ENCODE peak calls at places on chromosomes 6 and 20, in nine cellular contexts. T is small intestine, N is tibial artery, Z is breast epithelium, A is fibroblast of villous mesenchyme, B is A673, Q is GM23248, S is sigmoid colon, O is upper lobe of right lung. M is an unnamed sample.

GRCh38 chr6:85494551-85495337 is 44.9 kb downstream of the NT5E start:
- DNase-seq in T (no peak), N (no peak), Z (no peak), A (peak; percentile 73), B (no peak), O (no peak), S (no peak), Q (peak; percentile 67), M (peak; percentile 57)

GRCh38 chr20:5212897-5213296 is 86.1 kb downstream of the CDS2 start:
- DNase-seq in B (no peak), O (no peak), T (no peak), Q (no peak), N (no peak), S (no peak), Z (no peak), A (no peak), M (no peak)

GRCh38 chr6:30743099-30744053 is 889 bp upstream of the FLOT1 start:
- DNase-seq in B (peak; percentile 63), T (peak; percentile 63), O (peak; percentile 73), Z (peak; percentile 44), N (peak; percentile 37), Q (peak; percentile 58), A (peak; percentile 43), S (peak; percentile 79), M (peak; percentile 47)

GRCh38 chr6:45148711-45149341 is 179.3 kb upstream of the RUNX2 start:
- DNase-seq in B (no peak), T (no peak), Z (no peak), S (no peak), Q (peak; percentile 75), O (no peak), N (no peak), A (peak; percentile 63), M (peak; percentile 86)

GRCh38 chr20:51985013-51985415 is 182.7 kb upstream of the SALL4 start:
- DNase-seq in Z (no peak), Q (peak; percentile 93), S (no peak), N (no peak), A (peak; percentile 96), B (peak; percentile 96), T (peak; percentile 8), O (no peak), M (peak; percentile 97)

GRCh38 chr20:37408930-37409210 is 62.9 kb downstream of the SRC start:
- DNase-seq in T (no peak), S (no peak), Z (no peak), A (no peak), N (no peak), B (no peak), O (no peak), Q (peak; percentile 26), M (no peak)

GRCh38 chr20:25579081-25579770 is 6.1 kb downstream of the NINL start:
- DNase-seq in T (no peak), O (no peak), Z (no peak), S (no peak), B (no peak), N (no peak), Q (no peak), A (no peak), M (peak; percentile 96)

GRCh38 chr6:146027586-146028249 is 1.1 kb upstream of the GRM1 start:
- DNase-seq in S (no peak), B (no peak), O (no peak), Z (no peak), A (no peak), T (no peak), N (no peak), Q (peak; percentile 2), M (peak; percentile 6)

GRCh38 chr20:52003976-52004375 is 187.6 kb downstream of the ZFP64 start:
- DNase-seq in A (no peak), T (no peak), O (no peak), Q (no peak), S (no peak), B (peak; percentile 70), Z (no peak), N (no peak), M (no peak)

GRCh38 chr6:160523223-160523622 is 140.9 kb downstream of the LPA start:
- DNase-seq in S (no peak), Q (no peak), B (no peak), T (no peak), O (no peak), A (no peak), Z (no peak), N (no peak), M (no peak)

GRCh38 chr6:105317607-105318533 is 85.0 kb downstream of the PREP start:
- DNase-seq in S (no peak), T (peak; percentile 11), O (no peak), A (no peak), N (no peak), B (no peak), Q (no peak), Z (no peak), M (no peak)

GRCh38 chr20:38317422-38317821 is 13.5 kb downstream of the BPI start:
- DNase-seq in S (no peak), N (no peak), Q (no peak), Z (no peak), T (no peak), A (no peak), O (no peak), B (no peak), M (no peak)

GRCh38 chr6:81613606-81614005 is 138.9 kb downstream of the TENT5A start:
- DNase-seq in S (no peak), Z (no peak), A (peak; percentile 83), B (peak; percentile 95), N (no peak), Q (peak; percentile 78), T (no peak), O (no peak), M (peak; percentile 75)

GRCh38 chr6:13373919-13374318 is 45.6 kb upstream of the TBC1D7 start:
- DNase-seq in Q (no peak), T (no peak), B (no peak), N (no peak), Z (no peak), S (no peak), O (no peak), A (no peak), M (no peak)

DNA sequence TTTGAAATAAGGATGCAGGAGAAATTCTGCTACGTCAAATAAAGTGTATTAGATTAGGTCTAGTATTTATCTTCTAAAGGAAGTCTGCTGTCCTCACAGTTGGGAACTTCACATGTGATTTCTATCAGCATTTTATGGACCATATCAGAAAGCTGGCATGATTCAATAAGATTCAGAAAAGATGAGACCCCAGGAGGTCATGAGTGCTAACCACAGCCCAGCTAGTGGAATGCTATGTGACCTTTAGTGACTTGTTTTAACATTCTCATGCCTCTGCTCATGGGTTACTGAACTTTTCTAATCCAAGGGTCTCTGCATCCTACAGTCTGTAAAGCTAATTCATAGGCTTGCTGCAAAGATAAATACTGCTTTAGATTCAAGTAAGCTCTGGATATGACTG is 150.1 kb downstream of the GMPR start:
- DNase-seq in S (no peak), Q (no peak), A (peak; percentile 86), N (no peak), T (no peak), O (no peak), B (peak; percentile 42), Z (no peak), M (peak; percentile 47)
- H3K4me3 ChIP-seq in S (no peak overlapping the region), Q (no peak overlapping the region), A (no peak overlapping the region), N (no peak overlapping the region), T (no peak overlapping the region), O (no peak overlapping the region), B (no peak overlapping the region), Z (no peak overlapping the region), M (no peak overlapping the region)

GRCh38 chr20:53929399-53929798 is 141.0 kb downstream of the BCAS1 start:
- DNase-seq in T (no peak), A (no peak), S (no peak), O (no peak), Z (no peak), Q (no peak), B (no peak), N (no peak), M (no peak)

GRCh38 chr20:53923745-53924369 is 146.5 kb downstream of the BCAS1 start:
- DNase-seq in S (no peak), Q (no peak), T (no peak), Z (no peak), A (no peak), O (no peak), B (no peak), N (no peak), M (no peak)

GRCh38 chr20:53927990-53928389 is 142.4 kb downstream of the BCAS1 start:
- DNase-seq in O (no peak), S (no peak), N (no peak), Q (no peak), T (no peak), Z (no peak), B (no peak), A (no peak), M (no peak)

GRCh38 chr20:53925651-53926401 is 144.6 kb downstream of the BCAS1 start:
- DNase-seq in Q (no peak), N (no peak), S (no peak), Z (no peak), A (no peak), B (no peak), T (no peak), O (no peak), M (no peak)

DNA sequence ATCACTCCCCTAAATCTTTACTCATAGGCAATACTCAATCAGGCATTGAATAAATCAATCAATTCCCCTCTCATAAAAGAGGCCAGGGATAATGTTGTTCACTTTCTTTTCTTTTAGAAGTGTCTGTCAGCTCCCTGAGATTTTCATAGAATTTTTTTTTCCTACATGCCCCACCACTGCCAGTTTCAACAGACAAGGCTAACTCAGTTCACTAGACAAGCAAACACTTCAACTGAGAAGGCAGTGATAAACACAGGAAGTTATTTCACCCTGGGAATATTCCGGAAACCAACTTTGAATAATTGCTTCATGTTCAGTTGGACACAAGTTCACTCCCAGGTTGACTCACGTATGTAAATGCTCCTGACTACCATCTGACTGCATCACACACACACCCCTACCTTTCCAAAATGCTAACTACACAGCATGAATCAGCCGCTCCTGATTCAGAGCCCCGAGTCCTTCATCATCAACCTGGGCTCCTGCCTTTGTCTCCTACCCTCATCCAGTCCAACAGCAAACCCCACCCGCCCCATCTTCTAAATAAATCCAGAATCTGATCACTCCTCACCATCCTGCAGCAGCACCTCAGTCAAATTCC is 143.9 kb downstream of the BCAS1 start:
- DNase-seq in B (peak; percentile 89), N (no peak), Z (no peak), T (peak; percentile 79), O (no peak), Q (peak; percentile 99), A (peak; percentile 91), S (no peak), M (peak; percentile 96)
- H3K4me3 ChIP-seq in B (no peak overlapping the region), N (no peak overlapping the region), Z (no peak overlapping the region), T (no peak overlapping the region), O (no peak overlapping the region), Q (no peak overlapping the region), A (no peak overlapping the region), S (no peak overlapping the region), M (no peak overlapping the region)

DNA sequence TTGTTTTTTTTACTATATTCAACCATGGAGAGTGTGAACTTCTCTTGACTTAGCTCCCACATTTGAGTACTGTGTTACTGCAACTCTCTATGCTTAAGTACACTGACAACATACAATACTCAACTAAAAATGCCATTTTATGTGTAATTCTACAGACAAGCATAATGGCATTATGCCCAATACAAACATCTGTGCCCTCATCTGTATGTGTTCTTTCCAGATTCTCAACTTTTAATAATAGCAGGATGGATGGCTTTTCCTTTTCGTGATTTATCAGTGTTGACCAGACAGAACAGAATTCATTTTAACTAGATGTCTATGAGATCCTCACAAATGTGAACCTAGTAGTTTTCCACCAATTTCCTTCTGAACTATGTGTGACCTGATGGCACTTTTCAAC is 84.2 kb upstream of the MARCKS start:
- DNase-seq in S (no peak), N (no peak), O (no peak), T (no peak), A (no peak), Q (no peak), B (no peak), Z (no peak), M (no peak)
- H3K4me3 ChIP-seq in S (no peak overlapping the region), N (no peak overlapping the region), O (no peak overlapping the region), T (no peak overlapping the region), A (no peak overlapping the region), Q (no peak overlapping the region), B (no peak overlapping the region), Z (no peak overlapping the region), M (no peak overlapping the region)

GRCh38 chr20:63574829-63575720 is 1.0 kb upstream of the HELZ2 start:
- DNase-seq in Q (peak; percentile 66), A (peak; percentile 43), S (no peak), N (no peak), Z (no peak), B (no peak), O (no peak), T (no peak), M (no peak)
- H3K4me3 ChIP-seq in Q (no peak overlapping the region), A (no peak overlapping the region), S (no peak overlapping the region), N (peak overlapping the region; percentile 98), Z (no peak overlapping the region), B (no peak overlapping the region), O (no peak overlapping the region), T (no peak overlapping the region), M (no peak overlapping the region)

M was measured in choroid plexus epithelial cell.